ENCODE peak calls at places on chromosome 16, in nine cellular contexts. P, Z, Q, T, G, B, L, K and U are unnamed samples.

GRCh38 chr16:82888616-82889015 is 261.8 kb downstream of the CDH13 start:
- DNase-seq in G (peak; percentile 70), T (no peak), K (peak; percentile 65), P (no peak), B (no peak), Z (no peak), L (peak; percentile 23), Q (peak; percentile 98), U (peak; percentile 67)

GRCh38 chr16:28491970-28492474 is at the start of gene CLN3:
- DNase-seq in T (peak; percentile 91), K (peak; percentile 59), Z (peak; percentile 82), Q (peak; percentile 95), B (peak; percentile 97), G (peak; percentile 97), L (peak; percentile 96), P (peak; percentile 91), U (peak; percentile 86)

GRCh38 chr16:60241671-60242070 is 1507.6 kb upstream of the GOT2 start:
- DNase-seq in G (no peak), T (no peak), L (no peak), P (no peak), B (no peak), Z (no peak), Q (no peak), K (no peak), U (no peak)

GRCh38 chr16:31696968-31697743 is 169.5 kb downstream of the AHSP start:
- DNase-seq in Z (peak; percentile 56), T (peak; percentile 34), K (no peak), P (no peak), Q (peak; percentile 62), G (peak; percentile 64), B (peak; percentile 27), L (no peak), U (no peak)

GRCh38 chr16:11051430-11052079 is 107.2 kb downstream of the CLEC16A start:
- DNase-seq in T (no peak), Z (no peak), P (no peak), Q (no peak), L (no peak), B (no peak), K (no peak), G (no peak), U (no peak)

GRCh38 chr16:4380131-4381063 is 8.7 kb downstream of the VASN start:
- DNase-seq in G (no peak), Z (no peak), K (no peak), Q (no peak), P (no peak), L (no peak), B (no peak), T (no peak), U (no peak)

GRCh38 chr16:47528431-47528830 is 67.3 kb downstream of the PHKB start:
- DNase-seq in Z (no peak), B (no peak), Q (no peak), T (no peak), K (no peak), L (no peak), G (no peak), P (no peak), U (no peak)

GRCh38 chr16:24009955-24010354 is 174.2 kb downstream of the PRKCB start:
- DNase-seq in Q (no peak), P (no peak), Z (no peak), L (no peak), G (no peak), B (no peak), K (no peak), T (no peak), U (no peak)

GRCh38 chr16:13896543-13897182 is 23.3 kb upstream of the ERCC4 start:
- DNase-seq in K (no peak), B (peak; percentile 24), Q (no peak), G (no peak), T (no peak), P (peak; percentile 33), L (no peak), Z (peak; percentile 41), U (no peak)

GRCh38 chr16:89706446-89707260 is 5.1 kb upstream of the SPATA2L start:
- DNase-seq in K (no peak), L (no peak), T (no peak), Z (no peak), G (no peak), B (no peak), Q (no peak), P (no peak), U (no peak)

DNA sequence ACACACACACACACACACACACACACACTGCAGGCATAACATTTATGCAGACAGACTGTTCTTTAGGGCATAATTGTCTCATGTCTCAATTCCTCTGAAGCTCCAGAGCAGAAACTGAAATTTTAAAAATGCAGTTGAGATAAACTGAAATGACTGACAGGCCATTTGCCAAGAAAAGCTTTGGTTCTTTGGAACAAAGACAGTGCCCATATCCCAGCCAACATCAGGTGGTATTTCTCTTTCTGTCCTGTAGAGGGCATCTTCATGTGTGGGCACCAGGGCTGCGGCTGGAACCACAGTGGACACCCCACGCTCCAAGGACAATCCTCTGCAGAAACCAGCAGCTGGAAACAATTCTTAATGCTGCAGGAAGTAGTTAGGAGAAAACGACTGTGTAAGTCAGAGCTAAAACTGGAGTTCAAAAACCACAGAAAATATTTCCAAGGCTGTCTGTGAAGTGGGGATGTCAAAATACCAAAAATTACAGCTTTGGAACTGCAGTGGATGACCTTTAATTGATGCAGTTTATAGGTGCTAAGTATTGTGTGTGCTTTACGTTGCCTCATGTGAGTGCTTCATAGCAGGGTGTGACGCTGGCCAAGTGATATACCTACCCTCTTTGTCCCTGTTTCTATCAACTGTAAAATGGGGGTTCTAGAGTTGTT is 10.6 kb upstream of the MEFV start:
- DNase-seq in B (peak; percentile 64), Q (peak; percentile 30), P (peak; percentile 16), Z (peak; percentile 52), K (peak; percentile 31), L (no peak), G (peak; percentile 62), T (peak; percentile 59), U (peak; percentile 69)
- TF ChIP-seq CTCF in B (peak; percentile 93), Q (peak; percentile 67), P (no peak), Z (peak; percentile 62), K (peak; percentile 65), L (peak; percentile 31), G (peak; percentile 71), T (peak; percentile 59), U (peak; percentile 72)

GRCh38 chr16:78264642-78265041 is 165.2 kb downstream of the WWOX start:
- DNase-seq in Q (no peak), G (no peak), B (no peak), Z (no peak), K (no peak), P (no peak), T (no peak), L (no peak), U (no peak)
- TF ChIP-seq CTCF in Q (no peak), G (no peak), B (no peak), Z (no peak), K (no peak), P (no peak), T (no peak), L (no peak), U (no peak)

GRCh38 chr16:65523258-65523950 is 401.5 kb upstream of the CDH11 start:
- DNase-seq in Q (no peak), K (no peak), G (no peak), P (no peak), T (no peak), L (no peak), Z (no peak), B (no peak), U (no peak)

GRCh38 chr16:65524231-65524630 is 402.4 kb upstream of the CDH11 start:
- DNase-seq in L (no peak), T (no peak), K (no peak), Z (no peak), Q (no peak), P (no peak), G (no peak), B (no peak), U (no peak)

GRCh38 chr16:65522412-65522811 is 400.5 kb upstream of the CDH11 start:
- DNase-seq in Z (no peak), G (no peak), Q (no peak), L (no peak), P (no peak), B (no peak), K (no peak), T (no peak), U (no peak)

GRCh38 chr16:65524997-65525396 is 403.1 kb upstream of the CDH11 start:
- DNase-seq in Q (peak; percentile 96), T (no peak), L (no peak), B (no peak), P (no peak), Z (no peak), G (peak; percentile 79), K (peak; percentile 90), U (no peak)

DNA sequence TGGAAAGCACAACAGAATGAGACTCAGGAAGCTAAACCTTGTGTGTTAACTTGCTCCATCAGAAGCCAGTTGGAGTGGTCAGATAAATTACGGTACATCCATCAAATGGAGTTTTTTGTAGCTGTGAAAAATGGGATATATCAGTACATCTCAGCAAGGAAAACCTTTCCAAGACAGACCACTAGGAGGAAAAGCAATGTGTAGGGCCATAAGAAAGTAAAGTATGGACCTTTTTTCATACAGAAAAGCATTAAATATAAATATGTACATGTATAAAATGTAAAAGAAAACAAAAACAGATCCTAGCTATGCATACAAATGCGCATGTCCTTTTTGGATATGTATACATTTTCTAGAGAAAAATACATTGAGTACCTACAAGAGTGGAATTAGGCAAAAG is 403.9 kb upstream of the CDH11 start:
- DNase-seq in B (no peak), L (no peak), K (no peak), G (no peak), T (no peak), P (no peak), Z (no peak), Q (no peak), U (no peak)
- TF ChIP-seq CTCF in B (no peak), L (no peak), K (no peak), G (no peak), T (peak; percentile 19), P (no peak), Z (no peak), Q (peak; percentile 12), U (no peak)

GRCh38 chr16:51941412-51941811 is 605.5 kb downstream of the TOX3 start:
- DNase-seq in B (no peak), Z (no peak), T (no peak), Q (no peak), P (no peak), L (no peak), G (no peak), K (no peak), U (no peak)
- TF ChIP-seq CTCF in B (no peak), Z (no peak), T (no peak), Q (no peak), P (no peak), L (no peak), G (no peak), K (no peak), U (no peak)